ENCODE peak calls at places on chromosomes 6 and 20, in eight cellular contexts. K is AG04449, C is adrenal gland, T is mucosa of descending colon, P is stomach, L is nephron progenitor cell, B is mesothelial cell of epicardium, E is cardiac fibroblast. M is an unnamed sample.

GRCh38 chr20:45347936-45348809 is at the start of gene SDC4:
- DNase-seq in K (no peak), C (peak), T (peak), P (peak), L (peak), B (peak), E (peak), M (peak)

GRCh38 chr6:107333491-107333890 is 125.9 kb downstream of the PDSS2 start:
- DNase-seq in K (no peak), C (no peak), T (no peak), P (no peak), L (no peak), B (no peak), E (no peak), M (no peak)

GRCh38 chr6:155185544-155185943 is 78.3 kb upstream of the CLDN20 start:
- DNase-seq in K (no peak), C (no peak), T (peak), P (peak), L (peak), B (no peak), E (no peak), M (no peak)

GRCh38 chr6:35728663-35729348 is 8.0 kb upstream of the ARMC12 start:
- DNase-seq in K (no peak), C (peak), T (peak), P (peak), L (no peak), B (no peak), E (no peak), M (no peak)

GRCh38 chr6:170019259-170020040 is 268.0 kb downstream of the ERMARD start:
- DNase-seq in K (no peak), C (peak), T (no peak), P (peak), L (no peak), B (no peak), E (no peak), M (no peak)

GRCh38 chr6:34990971-34991560 is 102.0 kb downstream of the ANKS1A start:
- DNase-seq in K (no peak), C (no peak), T (no peak), P (no peak), L (no peak), B (no peak), E (peak), M (no peak)

GRCh38 chr20:41408131-41408789 is 41.6 kb upstream of the EMILIN3 start:
- DNase-seq in K (no peak), C (no peak), T (peak), P (no peak), L (no peak), B (no peak), E (no peak), M (no peak)

GRCh38 chr20:51759769-51760510 is 8.2 kb downstream of the ATP9A start:
- DNase-seq in K (no peak), C (no peak), T (no peak), P (no peak), L (no peak), B (no peak), E (no peak), M (no peak)

GRCh38 chr6:3916211-3916610 is 67.0 kb downstream of the FAM50B start:
- DNase-seq in K (no peak), C (no peak), T (no peak), P (no peak), L (no peak), B (no peak), E (peak), M (no peak)

GRCh38 chr20:33401042-33401921 is at the start of gene CDK5RAP1:
- DNase-seq in K (peak), C (peak), T (peak), P (peak), L (peak), B (peak), E (peak), M (peak)
- TF ChIP-seq CTCF in K (no peak), C (no peak), T (no peak), P (no peak), L (no peak), B (no peak), E (no peak), M (no peak)

DNA sequence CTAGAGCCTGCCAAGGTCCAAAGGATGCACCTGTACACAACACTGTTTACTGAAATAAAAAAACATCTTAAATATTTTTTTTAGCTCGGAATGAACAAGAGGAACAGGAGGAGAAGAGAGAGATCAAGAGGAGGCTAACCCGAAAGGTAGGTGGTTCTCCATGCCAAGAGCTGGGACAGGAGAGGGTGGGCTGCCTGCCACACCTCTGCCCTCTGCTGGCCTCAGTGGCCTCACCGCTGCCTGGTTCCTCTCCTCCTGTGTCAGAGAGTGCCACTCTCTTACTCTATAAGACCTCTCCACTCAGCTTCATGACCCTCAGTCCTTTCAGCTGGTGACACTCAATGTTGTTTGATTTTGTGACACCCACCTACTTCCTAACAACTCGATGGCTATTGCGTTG is 50.2 kb downstream of the TBC1D7 start:
- DNase-seq in K (no peak), C (no peak), T (no peak), P (no peak), L (peak), B (no peak), E (no peak), M (no peak)
- TF ChIP-seq CTCF in K (no peak), C (no peak), T (no peak), P (no peak), L (peak), B (no peak), E (no peak), M (peak)

GRCh38 chr6:33390173-33390572 is 1.4 kb upstream of the KIFC1 start:
- DNase-seq in K (no peak), C (no peak), T (no peak), P (no peak), L (no peak), B (no peak), E (no peak), M (no peak)

GRCh38 chr6:33380272-33380981 is 11.2 kb upstream of the KIFC1 start:
- DNase-seq in K (no peak), C (no peak), T (no peak), P (no peak), L (no peak), B (no peak), E (no peak), M (no peak)

GRCh38 chr6:33383427-33384185 is 8.0 kb upstream of the KIFC1 start:
- DNase-seq in K (no peak), C (no peak), T (no peak), P (no peak), L (no peak), B (no peak), E (no peak), M (no peak)

GRCh38 chr6:33384581-33385020 is 7.0 kb upstream of the KIFC1 start:
- DNase-seq in K (peak), C (no peak), T (no peak), P (no peak), L (no peak), B (no peak), E (peak), M (no peak)
- TF ChIP-seq CTCF in K (peak), C (peak), T (no peak), P (no peak), L (peak), B (no peak), E (peak), M (peak)

DNA sequence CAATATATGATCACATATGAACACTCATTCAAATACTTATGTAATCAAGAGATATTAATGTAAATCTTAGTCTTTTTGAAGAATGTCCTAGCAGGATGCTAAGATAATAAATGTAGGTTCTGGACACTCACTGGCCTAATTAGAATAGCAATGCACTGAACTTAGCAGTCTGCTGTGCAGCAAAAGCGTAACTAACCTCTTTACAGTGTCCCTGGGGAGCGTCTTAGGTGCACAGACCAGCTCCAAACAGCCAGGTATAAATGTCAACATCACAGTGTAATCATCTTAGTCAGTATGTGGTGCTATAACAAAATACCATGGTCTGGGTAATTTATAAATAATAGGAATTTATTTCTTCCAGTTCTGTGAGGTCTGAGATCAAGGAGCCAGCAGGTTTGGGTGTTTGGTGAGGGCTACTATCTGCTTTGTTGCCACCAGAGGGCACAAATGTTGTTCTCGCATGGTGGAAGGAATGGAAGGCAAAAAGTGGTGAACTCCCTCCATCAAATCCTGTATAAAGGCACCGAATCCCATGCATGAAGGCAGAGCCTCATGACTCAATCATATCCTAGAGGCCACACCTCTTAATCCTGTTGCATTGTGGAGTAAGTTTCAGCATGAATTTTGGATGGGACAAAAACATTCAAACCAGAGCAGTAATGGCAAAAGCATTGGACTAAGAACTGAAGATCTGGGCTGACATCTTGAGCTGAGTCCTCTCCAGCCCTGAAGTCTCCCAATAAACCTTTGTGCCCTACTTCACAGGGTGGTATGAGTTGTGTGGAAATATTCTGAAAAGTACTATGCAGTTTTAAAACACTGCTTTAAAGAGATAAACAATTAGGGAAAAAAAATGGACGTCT is 41.8 kb upstream of the FOXO3 start:
- DNase-seq in K (no peak), C (no peak), T (no peak), P (no peak), L (no peak), B (no peak), E (peak), M (no peak)
- TF ChIP-seq CTCF in K (peak), C (no peak), T (no peak), P (no peak), L (peak), B (peak), E (peak), M (peak)

M was measured in neural crest cell.